ENCODE peak calls at places on chromosomes 13 and 19, in five cellular contexts. C, Q, V, O and W are unnamed samples. For H3K9me3, the result is how much of the 10 kb centered on the place peaks cover.

GRCh38 chr13:99830931-99831330 is 140.6 kb downstream of the ZIC5 start:
- DNase-seq in C (no peak), Q (no peak), V (no peak), O (no peak), W (no peak)

GRCh38 chr13:98977568-98978270 is at the start of gene DOCK9:
- DNase-seq in C (no peak), Q (no peak), V (no peak), O (peak), W (no peak)

GRCh38 chr19:17341386-17341785 is 4.0 kb downstream of the GTPBP3 start:
- DNase-seq in C (no peak), Q (no peak), V (no peak), O (no peak), W (no peak)

GRCh38 chr19:1066748-1067340 is at the start of gene ARHGAP45:
- DNase-seq in C (peak), Q (no peak), V (no peak), O (peak), W (no peak)

GRCh38 chr19:42132030-42132628 is at the start of gene POU2F2:
- DNase-seq in C (peak), Q (peak), V (no peak), O (peak), W (no peak)

GRCh38 chr19:789473-790052 is 7.7 kb upstream of the PTBP1 start:
- DNase-seq in C (no peak), Q (no peak), V (peak), O (no peak), W (no peak)

GRCh38 chr13:26529441-26529840 is 28.0 kb upstream of the WASF3 start:
- DNase-seq in C (no peak), Q (no peak), V (peak), O (no peak), W (no peak)

GRCh38 chr13:48110132-48110868 is 15.4 kb upstream of the MED4 start:
- DNase-seq in C (no peak), Q (no peak), V (no peak), O (no peak), W (no peak)

GRCh38 chr13:56906909-56907308 is 233.8 kb upstream of the PRR20A start:
- DNase-seq in C (no peak), Q (no peak), V (no peak), O (no peak), W (no peak)

GRCh38 chr19:51131780-51132680 is 7.3 kb downstream of the SIGLEC9 start:
- DNase-seq in C (peak), Q (no peak), V (no peak), O (peak), W (no peak)

GRCh38 chr19:31527443-31527842 is 178.2 kb upstream of the TSHZ3 start:
- DNase-seq in C (no peak), Q (no peak), V (no peak), O (no peak), W (peak)

GRCh38 chr19:40638327-40638726 is 37.2 kb downstream of the LTBP4 start:
- DNase-seq in C (no peak), Q (no peak), V (no peak), O (no peak), W (no peak)

GRCh38 chr13:50592412-50593145 is 250.9 kb downstream of the DLEU7 start:
- DNase-seq in C (no peak), Q (no peak), V (no peak), O (no peak), W (no peak)

GRCh38 chr19:50912727-50913716 is 1.8 kb upstream of the KLK4 start:
- DNase-seq in C (no peak), Q (no peak), V (no peak), O (no peak), W (no peak)

GRCh38 chr19:17125728-17126677 is 50.4 kb downstream of the MYO9B start:
- DNase-seq in C (peak), Q (peak), V (no peak), O (peak), W (no peak)

GRCh38 chr19:7998081-7998480 is 7.4 kb downstream of the ELAVL1 start:
- DNase-seq in C (no peak), Q (no peak), V (no peak), O (no peak), W (no peak)

GRCh38 chr19:2385053-2385721 is 25.1 kb downstream of the TMPRSS9 start:
- DNase-seq in C (no peak), Q (no peak), V (peak), O (peak), W (no peak)

GRCh38 chr19:2193807-2194206 is 30.1 kb downstream of the DOT1L start:
- DNase-seq in C (no peak), Q (no peak), V (no peak), O (no peak), W (no peak)

GRCh38 chr19:4970558-4971423 is 1.9 kb downstream of the KDM4B start:
- DNase-seq in C (peak), Q (no peak), V (peak), O (peak), W (no peak)

GRCh38 chr19:47414469-47414868 is 4.9 kb downstream of the MEIS3 start:
- DNase-seq in C (no peak), Q (no peak), V (peak), O (no peak), W (no peak)

GRCh38 chr19:48772503-48772953 is 17.2 kb downstream of the FGF21 start:
- DNase-seq in C (no peak), Q (no peak), V (peak), O (peak), W (no peak)

GRCh38 chr13:86282450-86282849 is 483.2 kb upstream of the SLITRK6 start:
- DNase-seq in C (no peak), Q (peak), V (no peak), O (no peak), W (no peak)

GRCh38 chr19:16836115-16836905 is 7.1 kb downstream of the SIN3B start:
- DNase-seq in C (peak), Q (peak), V (no peak), O (peak), W (no peak)

GRCh38 chr19:37933965-37934364 is 27.0 kb downstream of the SIPA1L3 start:
- DNase-seq in C (peak), Q (no peak), V (peak), O (no peak), W (no peak)

GRCh38 chr13:20828540-20829364 is 55.0 kb upstream of the EEF1AKMT1 start:
- DNase-seq in C (no peak), Q (peak), V (peak), O (no peak), W (no peak)

GRCh38 chr19:5487222-5487621 is 32.0 kb downstream of the ZNRF4 start:
- DNase-seq in C (no peak), Q (no peak), V (no peak), O (no peak), W (no peak)

GRCh38 chr19:31676271-31677004 is 327.2 kb upstream of the TSHZ3 start:
- DNase-seq in C (no peak), Q (no peak), V (no peak), O (no peak), W (peak)

GRCh38 chr19:23867895-23868294 is 46.8 kb upstream of the ZNF726 start:
- DNase-seq in C (no peak), Q (no peak), V (no peak), O (no peak), W (no peak)
- H3K9me3 ChIP-seq in C (half or more), Q (under half), V (half or more), O (under half), W (under half)

GRCh38 chr19:19538077-19538764 is at the start of gene CILP2:
- DNase-seq in C (no peak), Q (no peak), V (no peak), O (no peak), W (no peak)
- TF ChIP-seq POLR2AphosphoS5 in C (no peak), Q (no peak), V (no peak), O (no peak), W (no peak)

GRCh38 chr19:12954150-12954962 is 2.7 kb downstream of the GADD45GIP1 start:
- DNase-seq in C (no peak), Q (no peak), V (no peak), O (no peak), W (no peak)

GRCh38 chr19:12952488-12953455 is 4.3 kb downstream of the GADD45GIP1 start:
- DNase-seq in C (no peak), Q (no peak), V (no peak), O (no peak), W (no peak)

GRCh38 chr19:12956446-12957388 is at the start of gene GADD45GIP1:
- DNase-seq in C (peak), Q (peak), V (peak), O (peak), W (no peak)

GRCh38 chr19:12953456-12954149 is 3.4 kb downstream of the GADD45GIP1 start:
- DNase-seq in C (no peak), Q (no peak), V (no peak), O (no peak), W (no peak)

DNA sequence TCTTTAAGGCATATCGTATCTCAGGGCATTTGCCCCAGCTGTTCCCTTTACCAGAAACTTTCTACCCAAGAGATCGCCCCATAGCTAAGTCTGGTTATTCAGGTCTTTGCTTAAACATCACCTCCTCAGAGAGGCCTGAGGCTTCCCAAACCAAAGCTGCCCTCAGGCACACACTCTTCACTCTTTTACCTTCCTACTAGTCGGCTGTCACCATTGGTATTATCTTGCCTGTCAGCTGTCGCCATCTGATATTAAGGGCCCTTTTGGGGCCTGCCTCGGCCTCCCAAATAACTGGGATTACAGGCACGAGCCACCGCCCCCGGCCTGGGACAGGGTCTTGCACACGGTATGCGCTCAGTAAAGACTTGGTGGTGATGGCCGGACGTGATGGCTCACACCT is 1.0 kb downstream of the GADD45GIP1 start:
- DNase-seq in C (no peak), Q (no peak), V (no peak), O (no peak), W (no peak)
- H3K4me3 ChIP-seq in C (peak), Q (peak), V (peak), O (peak), W (peak)

GRCh38 chr19:56543776-56544175 is 5.0 kb downstream of the ZFP28 start:
- DNase-seq in C (no peak), Q (no peak), V (no peak), O (no peak), W (no peak)

GRCh38 chr19:56547535-56547934 is 8.8 kb downstream of the ZFP28 start:
- DNase-seq in C (no peak), Q (no peak), V (no peak), O (no peak), W (no peak)
- H3K9me3 ChIP-seq in C (half or more), Q (under half), V (half or more), O (half or more), W (under half)

GRCh38 chr13:41462427-41462826 is 5.1 kb downstream of the RGCC start:
- DNase-seq in C (no peak), Q (no peak), V (no peak), O (no peak), W (no peak)

GRCh38 chr13:41465215-41465907 is 8.0 kb downstream of the RGCC start:
- DNase-seq in C (peak), Q (peak), V (no peak), O (peak), W (no peak)

GRCh38 chr13:41465965-41466364 is 8.6 kb downstream of the RGCC start:
- DNase-seq in C (no peak), Q (no peak), V (no peak), O (no peak), W (no peak)

GRCh38 chr13:41461527-41462124 is 4.3 kb downstream of the RGCC start:
- DNase-seq in C (no peak), Q (no peak), V (no peak), O (no peak), W (no peak)

DNA sequence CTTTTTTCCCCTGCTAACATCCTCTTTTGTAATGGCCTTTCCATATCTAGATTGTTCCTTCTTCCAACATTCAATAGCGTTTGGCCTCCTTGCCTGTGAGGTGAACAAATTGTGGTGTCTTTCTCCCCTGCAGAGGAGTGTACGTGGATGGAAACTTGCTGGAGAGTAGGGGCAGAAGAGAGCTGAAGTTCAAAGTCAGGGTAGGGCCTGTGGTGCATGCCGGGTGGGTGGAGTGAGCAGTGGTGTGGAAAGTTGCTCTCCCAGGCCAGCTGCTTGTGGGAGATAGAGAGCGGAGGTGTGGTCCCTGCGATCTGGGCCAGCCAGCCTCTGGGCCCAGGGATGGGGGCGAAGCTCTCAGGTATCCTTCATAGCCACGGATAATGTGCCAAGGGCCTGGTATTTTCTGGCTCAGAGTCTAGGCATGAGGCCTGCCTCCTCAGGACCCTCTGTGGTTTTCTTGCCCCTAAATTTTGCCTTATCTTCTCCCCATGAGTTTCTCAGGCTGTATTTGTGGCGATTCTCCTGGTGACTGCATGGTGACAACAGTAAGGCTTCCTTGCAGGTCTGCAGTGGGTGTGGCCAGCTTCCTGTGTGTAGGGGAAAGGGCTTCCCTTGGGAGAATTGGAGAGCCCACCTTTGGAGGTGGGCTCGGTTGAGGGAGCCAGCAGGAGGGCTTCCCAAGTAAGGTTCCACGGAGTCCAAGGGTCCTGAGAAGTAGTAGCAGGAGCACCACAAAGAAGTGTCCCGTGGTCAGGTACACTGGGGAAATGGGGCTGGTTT is 6.7 kb downstream of the RGCC start:
- DNase-seq in C (peak), Q (peak), V (no peak), O (no peak), W (no peak)
- TF ChIP-seq POLR2AphosphoS5 in C (peak), Q (no peak), V (no peak), O (no peak), W (no peak)

DNA sequence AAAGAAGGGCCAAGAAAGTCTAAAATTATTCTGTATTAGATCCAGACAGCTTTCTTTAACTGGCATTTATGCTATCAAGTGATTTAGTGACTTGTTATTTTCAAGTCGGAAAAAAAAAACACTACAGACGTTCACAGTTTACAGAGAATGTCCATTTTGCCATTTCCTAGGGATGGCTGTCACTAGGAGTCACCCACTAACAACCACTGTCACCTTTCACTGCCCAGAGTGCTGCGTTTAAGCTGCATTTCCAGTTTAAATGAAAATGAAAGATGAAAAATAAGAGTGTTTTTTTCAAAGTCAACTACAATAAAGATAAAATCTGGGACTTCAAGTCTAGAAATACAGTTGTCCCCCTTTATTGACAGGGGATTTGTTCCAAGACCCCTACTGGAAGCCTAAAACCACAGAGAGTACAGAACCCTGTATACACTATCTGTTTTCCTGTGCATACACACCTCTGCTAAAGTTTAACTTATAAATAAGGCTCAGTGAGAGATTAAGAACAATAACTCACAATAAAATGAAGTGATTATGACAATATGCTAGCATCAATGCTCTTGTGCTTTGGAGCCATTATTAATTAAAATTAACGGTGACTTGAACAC is 112.5 kb downstream of the SACS start:
- DNase-seq in C (no peak), Q (no peak), V (no peak), O (no peak), W (no peak)
- H3K4me3 ChIP-seq in C (peak), Q (peak), V (no peak), O (peak), W (peak)